ENCODE peak calls at places on chromosome 20, in four cellular contexts. One of them, this sample, is unnamed.

GRCh38 chr20:41387433-41387832 is 20.8 kb upstream of the EMILIN3 start:
- DNase-seq in H1: no peak
- DNase-seq in K562: peak
- DNase-seq in HepG2: peak
- DNase-seq in this sample: no peak

GRCh38 chr20:61353261-61353995 is 101.4 kb downstream of the CDH4 start:
- DNase-seq in H1: no peak
- DNase-seq in K562: no peak
- DNase-seq in HepG2: no peak
- DNase-seq in this sample: no peak

GRCh38 chr20:14498809-14499208 is 161.4 kb upstream of the FLRT3 start:
- DNase-seq in H1: peak
- DNase-seq in K562: no peak
- DNase-seq in HepG2: no peak
- DNase-seq in this sample: no peak

GRCh38 chr20:36543187-36544133 is 2.1 kb downstream of the MYL9 start:
- DNase-seq in H1: no peak
- DNase-seq in K562: no peak
- DNase-seq in HepG2: no peak
- DNase-seq in this sample: no peak

GRCh38 chr20:20024942-20025341 is 7.8 kb downstream of the NAA20 start:
- DNase-seq in H1: no peak
- DNase-seq in K562: no peak
- DNase-seq in HepG2: no peak
- DNase-seq in this sample: no peak

GRCh38 chr20:19210426-19211155 is 1.9 kb upstream of the SLC24A3 start:
- DNase-seq in H1: no peak
- DNase-seq in K562: no peak
- DNase-seq in HepG2: no peak
- DNase-seq in this sample: no peak

GRCh38 chr20:21562656-21563055 is 48.8 kb upstream of the NKX2-2 start:
- DNase-seq in H1: no peak
- DNase-seq in K562: no peak
- DNase-seq in HepG2: no peak
- DNase-seq in this sample: no peak

GRCh38 chr20:35950093-35950492 is 4.2 kb downstream of the SCAND1 start:
- DNase-seq in H1: no peak
- DNase-seq in K562: no peak
- DNase-seq in HepG2: no peak
- DNase-seq in this sample: no peak

GRCh38 chr20:7505152-7505834 is 435.0 kb downstream of the HAO1 start:
- DNase-seq in H1: no peak
- DNase-seq in K562: no peak
- DNase-seq in HepG2: no peak
- DNase-seq in this sample: no peak

GRCh38 chr20:45798935-45799642 is 7.3 kb downstream of the DNTTIP1 start:
- DNase-seq in H1: peak
- DNase-seq in K562: peak
- DNase-seq in HepG2: peak
- DNase-seq in this sample: peak

GRCh38 chr20:61682998-61683681 is 382.5 kb downstream of the TAF4 start:
- DNase-seq in H1: no peak
- DNase-seq in K562: no peak
- DNase-seq in HepG2: no peak
- DNase-seq in this sample: no peak

GRCh38 chr20:56249244-56249955 is 868 bp downstream of the MC3R start:
- DNase-seq in H1: peak
- DNase-seq in K562: peak
- DNase-seq in HepG2: peak
- DNase-seq in this sample: peak

GRCh38 chr20:45008521-45009049 is 42.3 kb downstream of the STK4 start:
- DNase-seq in H1: no peak
- DNase-seq in K562: no peak
- DNase-seq in HepG2: no peak
- DNase-seq in this sample: no peak

GRCh38 chr20:31712564-31713311 is 9.9 kb downstream of the BCL2L1 start:
- DNase-seq in H1: peak
- DNase-seq in K562: no peak
- DNase-seq in HepG2: peak
- DNase-seq in this sample: peak

GRCh38 chr20:32355417-32355841 is 2.7 kb upstream of the ASXL1 start:
- DNase-seq in H1: no peak
- DNase-seq in K562: no peak
- DNase-seq in HepG2: peak
- DNase-seq in this sample: no peak

GRCh38 chr20:16273812-16274560 is 299.3 kb downstream of the KIF16B start:
- DNase-seq in H1: no peak
- DNase-seq in K562: no peak
- DNase-seq in HepG2: no peak
- DNase-seq in this sample: no peak

GRCh38 chr20:17616480-17617211 is 46.8 kb downstream of the DSTN start:
- DNase-seq in H1: no peak
- DNase-seq in K562: no peak
- DNase-seq in HepG2: no peak
- DNase-seq in this sample: no peak

GRCh38 chr20:23125625-23126191 is 39.6 kb upstream of the CD93 start:
- DNase-seq in H1: no peak
- DNase-seq in K562: no peak
- DNase-seq in HepG2: no peak
- DNase-seq in this sample: no peak

GRCh38 chr20:36717657-36718056 is 28.2 kb downstream of the NDRG3 start:
- DNase-seq in H1: no peak
- DNase-seq in K562: no peak
- DNase-seq in HepG2: peak
- DNase-seq in this sample: peak

GRCh38 chr20:19993937-19994667 is 23.1 kb upstream of the NAA20 start:
- DNase-seq in H1: no peak
- DNase-seq in K562: no peak
- DNase-seq in HepG2: no peak
- DNase-seq in this sample: no peak

GRCh38 chr20:5524886-5525285 is 208.1 kb upstream of the PROKR2 start:
- DNase-seq in H1: no peak
- DNase-seq in K562: no peak
- DNase-seq in HepG2: no peak
- DNase-seq in this sample: no peak

GRCh38 chr20:38046572-38046971 is 13.0 kb downstream of the RPRD1B start:
- DNase-seq in H1: no peak
- DNase-seq in K562: no peak
- DNase-seq in HepG2: no peak
- DNase-seq in this sample: no peak

GRCh38 chr20:45097485-45098095 is 3.3 kb downstream of the KCNS1 start:
- DNase-seq in H1: no peak
- DNase-seq in K562: no peak
- DNase-seq in HepG2: no peak
- DNase-seq in this sample: no peak

GRCh38 chr20:13960525-13960924 is 29.9 kb downstream of the SEL1L2 start:
- DNase-seq in H1: no peak
- DNase-seq in K562: no peak
- DNase-seq in HepG2: no peak
- DNase-seq in this sample: no peak

GRCh38 chr20:38143238-38143645 is 21.8 kb downstream of the TGM2 start:
- DNase-seq in H1: no peak
- DNase-seq in K562: peak
- DNase-seq in HepG2: peak
- DNase-seq in this sample: peak

GRCh38 chr20:8693709-8694108 is 375.2 kb upstream of the PLCB4 start:
- DNase-seq in H1: no peak
- DNase-seq in K562: no peak
- DNase-seq in HepG2: no peak
- DNase-seq in this sample: no peak

GRCh38 chr20:42444799-42445198 is 744.9 kb downstream of the PTPRT start:
- DNase-seq in H1: no peak
- DNase-seq in K562: no peak
- DNase-seq in HepG2: no peak
- DNase-seq in this sample: no peak

GRCh38 chr20:334578-334977 is 9.2 kb downstream of the SOX12 start:
- DNase-seq in H1: no peak
- DNase-seq in K562: no peak
- DNase-seq in HepG2: no peak
- DNase-seq in this sample: no peak
- TF ChIP-seq RNF2 in H1: no peak
- TF ChIP-seq RNF2 in K562: no peak
- TF ChIP-seq RNF2 in HepG2: no peak
- TF ChIP-seq RNF2 in this sample: no peak

GRCh38 chr20:62914436-62914835 is 11.9 kb downstream of the DIDO1 start:
- DNase-seq in H1: no peak
- DNase-seq in K562: no peak
- DNase-seq in HepG2: no peak
- DNase-seq in this sample: no peak
- TF ChIP-seq RNF2 in H1: no peak
- TF ChIP-seq RNF2 in K562: no peak
- TF ChIP-seq RNF2 in HepG2: no peak
- TF ChIP-seq RNF2 in this sample: no peak

GRCh38 chr20:48075591-48076174 is 290.4 kb upstream of the SULF2 start:
- DNase-seq in H1: no peak
- DNase-seq in K562: no peak
- DNase-seq in HepG2: no peak
- DNase-seq in this sample: no peak
- TF ChIP-seq RNF2 in H1: no peak
- TF ChIP-seq RNF2 in K562: no peak
- TF ChIP-seq RNF2 in HepG2: no peak
- TF ChIP-seq RNF2 in this sample: no peak

DNA sequence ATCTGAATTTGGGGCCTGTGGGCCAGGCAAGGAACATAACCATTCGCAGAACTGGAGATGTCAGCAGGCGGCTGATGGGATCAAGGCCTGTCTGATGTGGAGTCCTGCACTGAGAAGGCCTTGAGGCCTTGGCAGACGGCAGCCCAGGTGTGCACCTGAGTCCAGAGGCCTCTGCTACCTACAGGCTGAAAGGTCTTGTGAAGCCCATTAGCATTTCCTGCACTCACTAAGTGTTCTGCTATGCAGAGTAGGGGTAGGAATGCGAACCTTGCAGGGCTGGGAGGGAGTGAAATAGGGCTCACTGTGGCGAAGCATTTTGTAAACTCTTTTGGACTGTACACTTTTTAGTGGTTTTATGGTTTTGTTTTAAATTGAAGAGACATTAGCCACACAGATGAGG is 48.3 kb upstream of the RNF24 start:
- DNase-seq in H1: no peak
- DNase-seq in K562: no peak
- DNase-seq in HepG2: no peak
- DNase-seq in this sample: no peak
- TF ChIP-seq RNF2 in H1: no peak
- TF ChIP-seq RNF2 in K562: no peak
- TF ChIP-seq RNF2 in HepG2: no peak
- TF ChIP-seq RNF2 in this sample: no peak

DNA sequence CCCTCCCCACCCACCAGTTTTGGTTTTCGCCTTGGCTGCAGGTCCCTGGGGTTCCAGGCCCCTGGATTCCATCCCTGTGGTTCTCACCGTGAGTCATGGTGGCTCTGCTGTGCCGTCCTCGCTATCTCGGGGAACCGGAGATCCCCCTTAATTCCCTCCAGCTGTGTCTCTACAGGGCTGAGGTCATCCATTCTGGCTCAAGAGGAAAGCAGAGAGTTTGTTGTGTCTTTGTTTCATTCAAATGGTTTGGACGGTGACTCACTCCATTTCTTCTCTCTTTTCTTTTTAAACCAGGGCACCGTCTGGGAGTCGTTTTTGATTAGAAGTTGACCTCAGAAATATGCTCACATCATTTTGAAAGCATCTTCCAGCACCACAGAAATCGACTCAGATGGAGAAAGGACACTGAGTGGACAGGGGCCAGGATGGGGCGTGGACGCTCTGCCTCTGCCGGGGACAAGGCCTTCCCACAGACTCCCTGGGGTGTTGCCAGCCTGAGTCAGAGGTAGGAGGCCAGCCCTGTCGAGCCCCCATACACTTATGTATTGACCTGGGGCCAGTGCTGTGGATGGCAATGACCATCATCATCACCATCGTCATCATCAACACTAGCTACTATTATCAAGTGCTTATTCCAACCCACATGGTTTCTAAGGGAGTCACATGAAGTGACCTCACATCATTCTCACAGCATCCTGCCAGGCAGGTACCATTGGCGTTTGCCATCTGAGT is 176.2 kb downstream of the NFATC2 start:
- DNase-seq in H1: no peak
- DNase-seq in K562: no peak
- DNase-seq in HepG2: no peak
- DNase-seq in this sample: peak
- TF ChIP-seq RNF2 in H1: no peak
- TF ChIP-seq RNF2 in K562: no peak
- TF ChIP-seq RNF2 in HepG2: no peak
- TF ChIP-seq RNF2 in this sample: no peak

GRCh38 chr20:53829086-53829703 is 235.6 kb upstream of the ZNF217 start:
- DNase-seq in H1: no peak
- DNase-seq in K562: peak
- DNase-seq in HepG2: no peak
- DNase-seq in this sample: peak

GRCh38 chr20:53827996-53828672 is 234.5 kb upstream of the ZNF217 start:
- DNase-seq in H1: no peak
- DNase-seq in K562: no peak
- DNase-seq in HepG2: no peak
- DNase-seq in this sample: no peak

GRCh38 chr20:53828673-53829085 is 235.0 kb upstream of the ZNF217 start:
- DNase-seq in H1: no peak
- DNase-seq in K562: peak
- DNase-seq in HepG2: no peak
- DNase-seq in this sample: peak

GRCh38 chr20:53831228-53831627 is 237.6 kb upstream of the ZNF217 start:
- DNase-seq in H1: no peak
- DNase-seq in K562: no peak
- DNase-seq in HepG2: no peak
- DNase-seq in this sample: no peak

DNA sequence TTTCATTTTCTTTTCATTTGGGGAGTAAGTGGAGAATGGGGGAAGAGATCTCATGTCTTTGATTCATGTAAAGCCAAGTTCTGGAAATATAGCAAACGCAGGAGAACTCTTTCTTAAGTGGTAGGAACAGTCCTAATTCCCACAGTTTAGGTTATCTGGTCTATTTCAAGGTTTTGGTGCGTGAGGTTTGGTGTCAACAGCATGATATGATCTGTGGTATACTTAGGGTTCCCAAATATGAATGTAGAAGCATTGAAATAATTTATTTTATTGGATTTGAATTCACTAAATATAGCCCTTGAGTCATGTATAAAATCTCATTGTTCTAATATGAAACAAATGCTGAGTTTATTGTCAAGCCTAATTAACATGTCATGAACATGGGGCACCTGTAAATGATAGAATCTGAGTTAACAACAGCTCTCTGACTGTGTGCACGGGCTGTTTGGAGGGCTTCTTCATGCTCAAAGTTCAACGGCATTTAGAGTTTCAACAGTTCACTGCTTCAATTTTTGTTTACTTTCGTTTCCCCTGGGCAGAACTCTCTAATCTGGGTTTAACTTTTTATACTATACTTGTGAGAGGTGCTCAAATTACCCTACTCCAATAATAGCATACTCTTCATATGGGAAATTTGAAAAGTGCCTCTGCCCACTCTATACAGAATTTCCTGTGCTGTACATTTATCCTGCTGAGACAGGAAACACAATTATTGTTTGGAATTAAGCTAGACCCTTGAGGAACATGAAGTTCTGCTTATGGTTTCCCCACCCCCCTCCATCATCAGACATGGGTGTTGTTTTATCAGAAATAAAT is 236.3 kb upstream of the ZNF217 start:
- DNase-seq in H1: no peak
- DNase-seq in K562: no peak
- DNase-seq in HepG2: peak
- DNase-seq in this sample: peak
- TF ChIP-seq RNF2 in H1: no peak
- TF ChIP-seq RNF2 in K562: no peak
- TF ChIP-seq RNF2 in HepG2: no peak
- TF ChIP-seq RNF2 in this sample: no peak

GRCh38 chr20:48285656-48286055 is 500.4 kb upstream of the SULF2 start:
- DNase-seq in H1: no peak
- DNase-seq in K562: no peak
- DNase-seq in HepG2: peak
- DNase-seq in this sample: no peak
- TF ChIP-seq RNF2 in H1: no peak
- TF ChIP-seq RNF2 in K562: no peak
- TF ChIP-seq RNF2 in HepG2: no peak
- TF ChIP-seq RNF2 in this sample: no peak

This sample was measured in A549.